ENCODE peak calls at places on chromosomes 7 and 10, in seven cellular contexts. V is cardiac muscle cell, J is WERI-Rb-1, B is pancreas, P is A549, W is tibial artery, R is transverse colon. Q is an unnamed sample.

GRCh38 chr10:34815174-34816066 is at the start of gene PARD3:
- DNase-seq in B (peak; percentile 90), R (peak; percentile 73), J (peak; percentile 67), P (peak; percentile 72), W (peak; percentile 55), V (peak; percentile 86), Q (no peak)

GRCh38 chr7:48088559-48089414 is at the start of gene UPP1:
- DNase-seq in P (peak; percentile 89), V (peak; percentile 81), J (peak; percentile 94), B (peak; percentile 90), W (peak; percentile 96), R (peak; percentile 97), Q (peak; percentile 83)

GRCh38 chr7:152435384-152436278 is at the start of gene KMT2C:
- DNase-seq in B (peak; percentile 86), P (no peak), R (peak; percentile 68), V (peak; percentile 85), W (peak; percentile 48), J (peak; percentile 52), Q (no peak)

GRCh38 chr10:95567903-95568630 is 6.9 kb upstream of the SORBS1 start:
- DNase-seq in J (no peak), P (no peak), R (no peak), B (no peak), V (no peak), W (no peak), Q (no peak)

GRCh38 chr10:44196008-44196320 is 188.9 kb downstream of the CXCL12 start:
- DNase-seq in J (no peak), R (no peak), P (no peak), V (no peak), B (no peak), W (no peak), Q (no peak)

GRCh38 chr7:95723583-95724180 is 48.7 kb upstream of the DYNC1I1 start:
- DNase-seq in P (peak; percentile 51), J (peak; percentile 67), W (no peak), B (no peak), R (no peak), V (peak; percentile 74), Q (no peak)

GRCh38 chr7:42156957-42157721 is 79.9 kb downstream of the GLI3 start:
- DNase-seq in P (no peak), W (no peak), B (no peak), V (no peak), J (no peak), R (no peak), Q (no peak)

GRCh38 chr7:132840197-132840596 is 241.7 kb downstream of the CHCHD3 start:
- DNase-seq in V (no peak), W (no peak), B (no peak), P (no peak), J (no peak), R (no peak), Q (no peak)

GRCh38 chr7:130850960-130851359 is 117.0 kb upstream of the KLF14 start:
- DNase-seq in P (no peak), W (no peak), J (no peak), B (no peak), R (no peak), V (no peak), Q (no peak)

GRCh38 chr10:124697837-124698559 is 46.2 kb downstream of the FAM53B start:
- DNase-seq in R (no peak), J (peak; percentile 27), V (no peak), B (no peak), P (peak; percentile 24), W (no peak), Q (no peak)
- TF ChIP-seq CTCF in R (no peak), J (peak; percentile 7), V (no peak), B (no peak), P (no peak), W (no peak), Q (no peak)

DNA sequence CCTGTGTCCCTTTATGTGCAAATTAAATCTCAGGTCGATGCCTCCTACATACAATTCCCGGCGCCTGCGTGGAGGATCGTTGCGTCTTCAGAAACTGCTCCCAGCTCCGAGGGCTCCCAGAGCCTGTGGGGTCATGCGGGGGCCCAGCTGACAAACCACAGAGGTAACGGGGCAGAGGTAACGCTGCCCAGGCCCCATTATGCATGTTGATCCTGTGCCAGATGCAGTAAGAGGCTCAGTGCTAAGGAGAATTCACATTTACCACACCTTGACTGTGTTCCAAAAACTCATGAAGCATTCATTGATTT is 332.4 kb downstream of the ADARB2 start:
- DNase-seq in W (no peak), V (no peak), P (no peak), J (no peak), R (no peak), B (peak; percentile 25), Q (no peak)
- H3K9me3 ChIP-seq in W (no peaks in the 10 kb centered on the region), V (no peaks in the 10 kb centered on the region), P (no peaks in the 10 kb centered on the region), J (no peaks in the 10 kb centered on the region), R (no peaks in the 10 kb centered on the region), B (no peaks in the 10 kb centered on the region), Q (no peaks in the 10 kb centered on the region)

GRCh38 chr7:36441344-36442022 is 51.8 kb downstream of the ANLN start:
- DNase-seq in R (no peak), P (no peak), B (no peak), J (peak; percentile 21), V (no peak), W (no peak), Q (no peak)

GRCh38 chr7:36438211-36438610 is 48.5 kb downstream of the ANLN start:
- DNase-seq in J (no peak), P (no peak), R (no peak), W (no peak), B (no peak), V (no peak), Q (no peak)

GRCh38 chr7:36439624-36440023 is 50.0 kb downstream of the ANLN start:
- DNase-seq in B (no peak), R (no peak), P (no peak), J (no peak), V (no peak), W (no peak), Q (no peak)

DNA sequence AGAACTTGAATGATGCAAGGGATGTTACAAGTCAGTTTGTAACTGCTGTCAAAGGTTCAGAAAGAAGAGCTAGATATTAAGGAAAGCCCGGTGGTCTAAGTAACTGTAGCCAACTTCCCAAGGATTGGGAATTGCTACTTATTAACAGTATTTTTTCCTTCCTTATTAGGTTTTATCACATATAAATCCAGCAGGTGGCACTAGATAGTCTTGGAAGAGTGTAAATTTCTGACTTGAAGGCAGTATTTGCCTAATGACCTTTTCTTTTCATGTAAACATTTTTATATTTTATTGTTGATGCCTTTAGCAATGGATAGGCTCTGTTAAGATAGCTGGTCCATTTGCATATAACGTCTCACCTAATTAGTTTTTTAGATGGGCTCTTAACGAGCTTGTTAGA is 51.2 kb downstream of the ANLN start:
- DNase-seq in W (no peak), B (no peak), P (peak; percentile 41), V (peak; percentile 24), J (no peak), R (no peak), Q (no peak)
- TF ChIP-seq CTCF in W (peak; percentile 40), B (no peak), P (peak; percentile 74), V (peak; percentile 49), J (no peak), R (peak; percentile 25), Q (peak; percentile 46)

DNA sequence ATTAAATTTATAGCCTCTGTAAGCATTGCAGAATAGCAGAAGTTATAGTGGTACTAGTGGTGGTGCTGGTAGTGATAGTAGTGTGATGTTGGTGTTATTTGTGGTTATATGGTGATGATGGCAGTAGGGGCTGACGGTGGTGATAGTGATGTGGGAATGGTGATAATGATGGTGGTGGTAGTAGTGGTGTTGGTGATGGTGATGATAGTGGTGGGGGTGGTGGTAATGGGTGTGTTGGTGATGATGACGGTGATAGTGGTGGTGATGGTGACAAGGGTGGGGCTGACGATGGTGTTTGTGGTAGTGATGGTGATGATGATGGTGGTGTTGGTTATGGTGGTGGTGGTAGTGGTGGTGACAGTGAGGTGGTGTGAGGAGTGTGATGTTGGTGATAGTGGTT is 54.4 kb upstream of the MGAM2 start:
- DNase-seq in W (no peak), R (no peak), J (no peak), B (no peak), P (no peak), V (no peak), Q (no peak)
- H3K9me3 ChIP-seq in W (no peaks in the 10 kb centered on the region), R (no peaks in the 10 kb centered on the region), J (no peaks in the 10 kb centered on the region), B (no peaks in the 10 kb centered on the region), P (no peaks in the 10 kb centered on the region), V (no peaks in the 10 kb centered on the region), Q (no peaks in the 10 kb centered on the region)

GRCh38 chr7:149811831-149812490 is 26.2 kb upstream of the ZNF862 start:
- DNase-seq in W (no peak), P (no peak), R (no peak), V (no peak), B (no peak), J (no peak), Q (no peak)

GRCh38 chr7:149809215-149809614 is 29.0 kb upstream of the ZNF862 start:
- DNase-seq in V (no peak), P (no peak), J (no peak), W (no peak), R (no peak), B (no peak), Q (no peak)

GRCh38 chr7:149813254-149814035 is 24.7 kb upstream of the ZNF862 start:
- DNase-seq in V (no peak), J (no peak), R (no peak), P (no peak), W (no peak), B (no peak), Q (no peak)

GRCh38 chr7:149808311-149808710 is 29.9 kb upstream of the ZNF862 start:
- DNase-seq in R (no peak), B (no peak), J (no peak), P (no peak), V (no peak), W (no peak), Q (no peak)

DNA sequence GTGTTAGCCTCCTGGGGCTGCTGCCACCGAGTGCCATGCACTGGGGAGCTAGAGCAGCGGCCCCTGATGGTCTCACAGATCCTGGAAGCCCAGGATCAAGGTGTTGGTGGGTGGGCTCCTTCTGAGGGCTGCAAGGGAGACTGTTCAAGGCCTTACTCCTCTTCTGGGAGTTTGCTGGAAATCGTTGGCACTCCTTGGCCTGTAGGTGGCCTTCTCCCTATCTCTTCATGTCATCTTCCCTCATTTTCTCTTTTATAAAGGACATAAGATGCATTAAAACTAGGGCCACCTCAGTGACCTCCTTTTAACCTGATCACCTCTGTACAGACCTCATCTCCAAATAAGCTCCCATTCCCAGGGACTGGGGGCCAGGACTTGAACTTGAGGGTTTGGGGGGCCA is 27.0 kb upstream of the ZNF862 start:
- DNase-seq in R (no peak), P (no peak), V (no peak), B (no peak), W (no peak), J (no peak), Q (no peak)
- TF ChIP-seq CTCF in R (no peak), P (peak; percentile 4), V (peak; percentile 21), B (no peak), W (no peak), J (peak; percentile 74), Q (no peak)

GRCh38 chr7:1969459-1970284 is 263.1 kb downstream of the MAD1L1 start:
- DNase-seq in B (peak; percentile 22), W (no peak), J (no peak), P (no peak), V (no peak), R (no peak), Q (no peak)
- H3K9me3 ChIP-seq in B (no peaks in the 10 kb centered on the region), W (no peaks in the 10 kb centered on the region), J (peaks cover 6% of the 10 kb centered on the region), P (no peaks in the 10 kb centered on the region), V (no peaks in the 10 kb centered on the region), R (no peaks in the 10 kb centered on the region), Q (no peaks in the 10 kb centered on the region)

Q was measured in thoracic aorta.